ENCODE peak calls at places on chromosomes 12 and 14, in eight cellular contexts. D is activated T-helper 1 cell treated with Interleukin-2 at 50 U/mL for 16 hours; U is small intestine; I is NCI-H1417; B is glutamatergic neuron; O is AG08395; E is mammary epithelial cell; R is stimulated activated CD8-positive, alpha-beta memory T cell treated with anti-CD3 and anti-CD28 coated beads, Interleukin-7, amount 100 ng/mL, for 24 hours. J is an unnamed sample.

GRCh38 chr14:98957211-98958047 is 314.6 kb downstream of the BCL11B start:
- DNase-seq in I (no peak), U (no peak), E (peak), D (no peak), R (no peak), O (peak), B (no peak), J (no peak)

GRCh38 chr14:52791204-52792096 is at the start of gene GNPNAT1:
- DNase-seq in D (peak), I (peak), R (peak), E (peak), U (peak), O (peak), B (peak), J (peak)

GRCh38 chr12:104204690-104205480 is 10.7 kb upstream of the TXNRD1 start:
- DNase-seq in B (no peak), E (no peak), R (no peak), O (no peak), I (no peak), D (no peak), U (no peak), J (no peak)

GRCh38 chr12:27015730-27016076 is 1.5 kb upstream of the TM7SF3 start:
- DNase-seq in D (no peak), E (peak), U (peak), R (no peak), I (peak), B (no peak), O (peak), J (no peak)

GRCh38 chr14:90523544-90523943 is 126.7 kb downstream of the CALM1 start:
- DNase-seq in U (no peak), E (no peak), D (no peak), B (no peak), O (peak), I (no peak), R (no peak), J (no peak)

GRCh38 chr12:75389706-75390105 is 1.2 kb upstream of the GLIPR1L2 start:
- DNase-seq in U (peak), I (peak), B (no peak), E (no peak), O (peak), R (no peak), D (no peak), J (no peak)

GRCh38 chr14:72686101-72686500 is 207.8 kb downstream of the DPF3 start:
- DNase-seq in U (no peak), D (no peak), I (no peak), O (peak), E (no peak), R (no peak), B (no peak), J (no peak)

GRCh38 chr14:99733551-99734405 is 49.7 kb downstream of the CYP46A1 start:
- DNase-seq in U (no peak), D (no peak), I (no peak), E (no peak), R (no peak), B (peak), O (no peak), J (no peak)

GRCh38 chr12:65728913-65729793 is 95.1 kb upstream of the HMGA2 start:
- DNase-seq in B (peak), E (peak), O (peak), U (no peak), R (no peak), I (no peak), D (no peak), J (no peak)

GRCh38 chr12:46108721-46109120 is 118.3 kb upstream of the SCAF11 start:
- DNase-seq in D (no peak), O (no peak), I (no peak), B (no peak), E (no peak), R (no peak), U (no peak), J (no peak)

GRCh38 chr14:44586910-44587309 is 79.8 kb upstream of the FSCB start:
- DNase-seq in D (no peak), R (no peak), E (no peak), U (no peak), I (peak), B (no peak), O (no peak), J (no peak)

GRCh38 chr14:102094101-102094500 is 7.3 kb upstream of the HSP90AA1 start:
- DNase-seq in U (no peak), D (no peak), I (no peak), E (peak), B (no peak), O (no peak), R (no peak), J (no peak)

GRCh38 chr14:55383541-55384140 is 28.0 kb downstream of the ATG14 start:
- DNase-seq in B (no peak), D (no peak), I (no peak), E (no peak), U (no peak), O (no peak), R (no peak), J (no peak)

GRCh38 chr12:117907108-117907689 is 61.6 kb downstream of the KSR2 start:
- DNase-seq in R (no peak), D (no peak), I (peak), O (no peak), B (no peak), U (peak), E (peak), J (no peak)

GRCh38 chr12:123445388-123446344 is 9.2 kb upstream of the RILPL2 start:
- DNase-seq in D (no peak), U (no peak), R (no peak), E (no peak), I (no peak), B (no peak), O (no peak), J (no peak)

GRCh38 chr14:77921820-77922219 is 121.9 kb downstream of the ADCK1 start:
- DNase-seq in E (no peak), U (no peak), O (no peak), B (no peak), D (no peak), R (no peak), I (no peak), J (no peak)

GRCh38 chr14:91867316-91867988 is at the start of gene TC2N:
- DNase-seq in D (peak), B (no peak), U (peak), R (no peak), I (no peak), E (no peak), O (no peak), J (peak)

GRCh38 chr12:124461241-124461673 is 106.2 kb downstream of the NCOR2 start:
- DNase-seq in D (no peak), I (no peak), E (no peak), B (no peak), R (no peak), U (no peak), O (no peak), J (no peak)

GRCh38 chr12:11706509-11707331 is 57.2 kb downstream of the ETV6 start:
- DNase-seq in B (no peak), D (no peak), E (no peak), R (no peak), O (no peak), I (peak), U (no peak), J (no peak)

GRCh38 chr12:88650715-88651114 is 70.4 kb upstream of the KITLG start:
- DNase-seq in U (no peak), D (no peak), R (no peak), O (peak), E (peak), B (no peak), I (no peak), J (no peak)

GRCh38 chr12:58341791-58342190 is 400.4 kb downstream of the ATP23 start:
- DNase-seq in E (no peak), B (no peak), R (no peak), O (no peak), I (peak), D (no peak), U (peak), J (no peak)

GRCh38 chr14:55277972-55278740 is 6.9 kb downstream of the FBXO34 start:
- DNase-seq in B (no peak), I (no peak), O (no peak), U (no peak), D (no peak), E (no peak), R (no peak), J (no peak)

GRCh38 chr12:67430708-67431335 is 161.7 kb downstream of the CAND1 start:
- DNase-seq in B (no peak), E (no peak), U (no peak), O (peak), I (peak), D (no peak), R (no peak), J (no peak)

GRCh38 chr12:4717806-4718205 is 2.4 kb upstream of the GALNT8 start:
- DNase-seq in U (no peak), B (no peak), E (no peak), I (no peak), D (no peak), O (no peak), R (no peak), J (no peak)

J was measured in CD4-positive, alpha-beta T cell.